ENCODE peak calls at places on chromosomes 16 and 17, in five cellular contexts. One of them, this sample, is unnamed.

GRCh38 chr17:74522381-74523090 is 8.7 kb downstream of the CD300LB start:
- DNase-seq in sigmoid colon: no peak
- DNase-seq in hypothalamus: no peak
- DNase-seq in T-helper 2 cell: no peak
- DNase-seq in H54: no peak
- DNase-seq in this sample: no peak

GRCh38 chr16:85387171-85387507 is 226.0 kb upstream of the GSE1 start:
- DNase-seq in sigmoid colon: peak
- DNase-seq in hypothalamus: no peak
- DNase-seq in T-helper 2 cell: no peak
- DNase-seq in H54: no peak
- DNase-seq in this sample: peak

GRCh38 chr17:27322026-27322425 is 28.1 kb downstream of the WSB1 start:
- DNase-seq in sigmoid colon: peak
- DNase-seq in hypothalamus: no peak
- DNase-seq in T-helper 2 cell: no peak
- DNase-seq in H54: no peak
- DNase-seq in this sample: no peak

GRCh38 chr17:19338031-19338990 is 24.2 kb downstream of the B9D1 start:
- DNase-seq in sigmoid colon: peak
- DNase-seq in hypothalamus: no peak
- DNase-seq in T-helper 2 cell: peak
- DNase-seq in H54: no peak
- DNase-seq in this sample: no peak

GRCh38 chr16:89357055-89357454 is 133.3 kb downstream of the ANKRD11 start:
- DNase-seq in sigmoid colon: no peak
- DNase-seq in hypothalamus: no peak
- DNase-seq in T-helper 2 cell: no peak
- DNase-seq in H54: no peak
- DNase-seq in this sample: no peak

GRCh38 chr17:44501866-44502265 is 1.3 kb downstream of the GPATCH8 start:
- DNase-seq in sigmoid colon: no peak
- DNase-seq in hypothalamus: no peak
- DNase-seq in T-helper 2 cell: no peak
- DNase-seq in H54: no peak
- DNase-seq in this sample: no peak

GRCh38 chr17:27376637-27377547 is 79.4 kb upstream of the KSR1 start:
- DNase-seq in sigmoid colon: peak
- DNase-seq in hypothalamus: no peak
- DNase-seq in T-helper 2 cell: no peak
- DNase-seq in H54: no peak
- DNase-seq in this sample: no peak

GRCh38 chr16:31301708-31302400 is 42.1 kb downstream of the ITGAM start:
- DNase-seq in sigmoid colon: no peak
- DNase-seq in hypothalamus: no peak
- DNase-seq in T-helper 2 cell: no peak
- DNase-seq in H54: peak
- DNase-seq in this sample: no peak

GRCh38 chr17:4796550-4796915 is 569 bp downstream of the PSMB6 start:
- DNase-seq in sigmoid colon: no peak
- DNase-seq in hypothalamus: no peak
- DNase-seq in T-helper 2 cell: no peak
- DNase-seq in H54: peak
- DNase-seq in this sample: no peak

GRCh38 chr16:27098366-27099050 is 31.8 kb downstream of the C16orf82 start:
- DNase-seq in sigmoid colon: no peak
- DNase-seq in hypothalamus: no peak
- DNase-seq in T-helper 2 cell: no peak
- DNase-seq in H54: no peak
- DNase-seq in this sample: no peak

GRCh38 chr16:87414251-87414680 is 22.1 kb downstream of the MAP1LC3B start:
- DNase-seq in sigmoid colon: peak
- DNase-seq in hypothalamus: no peak
- DNase-seq in T-helper 2 cell: no peak
- DNase-seq in H54: no peak
- DNase-seq in this sample: peak

GRCh38 chr16:72884573-72884972 is 163.4 kb downstream of the ZFHX3 start:
- DNase-seq in sigmoid colon: no peak
- DNase-seq in hypothalamus: no peak
- DNase-seq in T-helper 2 cell: no peak
- DNase-seq in H54: no peak
- DNase-seq in this sample: no peak

GRCh38 chr17:76501018-76501826 is at the start of gene RHBDF2:
- DNase-seq in sigmoid colon: peak
- DNase-seq in hypothalamus: peak
- DNase-seq in T-helper 2 cell: peak
- DNase-seq in H54: peak
- DNase-seq in this sample: no peak

GRCh38 chr17:81921996-81922565 is 4.1 kb upstream of the SIRT7 start:
- DNase-seq in sigmoid colon: no peak
- DNase-seq in hypothalamus: no peak
- DNase-seq in T-helper 2 cell: no peak
- DNase-seq in H54: no peak
- DNase-seq in this sample: no peak

GRCh38 chr16:81060576-81061306 is 16.3 kb downstream of the C16orf46 start:
- DNase-seq in sigmoid colon: no peak
- DNase-seq in hypothalamus: no peak
- DNase-seq in T-helper 2 cell: no peak
- DNase-seq in H54: no peak
- DNase-seq in this sample: no peak

GRCh38 chr17:8253801-8254200 is 4.7 kb downstream of the PFAS start:
- DNase-seq in sigmoid colon: no peak
- DNase-seq in hypothalamus: no peak
- DNase-seq in T-helper 2 cell: no peak
- DNase-seq in H54: no peak
- DNase-seq in this sample: no peak

GRCh38 chr17:80738987-80739730 is 194.5 kb downstream of the RPTOR start:
- DNase-seq in sigmoid colon: no peak
- DNase-seq in hypothalamus: no peak
- DNase-seq in T-helper 2 cell: no peak
- DNase-seq in H54: no peak
- DNase-seq in this sample: no peak

GRCh38 chr16:19067349-19068236 is at the start of gene COQ7:
- DNase-seq in sigmoid colon: peak
- DNase-seq in hypothalamus: peak
- DNase-seq in T-helper 2 cell: peak
- DNase-seq in H54: peak
- DNase-seq in this sample: peak

GRCh38 chr17:11330871-11331270 is 89.9 kb downstream of the SHISA6 start:
- DNase-seq in sigmoid colon: no peak
- DNase-seq in hypothalamus: no peak
- DNase-seq in T-helper 2 cell: no peak
- DNase-seq in H54: no peak
- DNase-seq in this sample: no peak

GRCh38 chr16:60091076-60091475 is 1357.0 kb upstream of the GOT2 start:
- DNase-seq in sigmoid colon: no peak
- DNase-seq in hypothalamus: no peak
- DNase-seq in T-helper 2 cell: no peak
- DNase-seq in H54: no peak
- DNase-seq in this sample: no peak

GRCh38 chr16:74874912-74875311 is 100.3 kb upstream of the FA2H start:
- DNase-seq in sigmoid colon: no peak
- DNase-seq in hypothalamus: no peak
- DNase-seq in T-helper 2 cell: no peak
- DNase-seq in H54: no peak
- DNase-seq in this sample: no peak

GRCh38 chr17:48727415-48728175 is 955 bp downstream of the HOXB13 start:
- DNase-seq in sigmoid colon: peak
- DNase-seq in hypothalamus: no peak
- DNase-seq in T-helper 2 cell: no peak
- DNase-seq in H54: no peak
- DNase-seq in this sample: no peak

GRCh38 chr17:65346166-65346565 is 209.0 kb downstream of the RGS9 start:
- DNase-seq in sigmoid colon: no peak
- DNase-seq in hypothalamus: no peak
- DNase-seq in T-helper 2 cell: no peak
- DNase-seq in H54: no peak
- DNase-seq in this sample: no peak

GRCh38 chr16:30637952-30638351 is 12.8 kb upstream of the PRR14 start:
- DNase-seq in sigmoid colon: no peak
- DNase-seq in hypothalamus: no peak
- DNase-seq in T-helper 2 cell: no peak
- DNase-seq in H54: no peak
- DNase-seq in this sample: no peak

GRCh38 chr16:3671424-3671823 is 16.9 kb downstream of the DNASE1 start:
- DNase-seq in sigmoid colon: no peak
- DNase-seq in hypothalamus: no peak
- DNase-seq in T-helper 2 cell: no peak
- DNase-seq in H54: no peak
- DNase-seq in this sample: no peak

GRCh38 chr17:59652119-59652518 is 32.4 kb downstream of the CLTC start:
- DNase-seq in sigmoid colon: no peak
- DNase-seq in hypothalamus: no peak
- DNase-seq in T-helper 2 cell: no peak
- DNase-seq in H54: no peak
- DNase-seq in this sample: no peak

GRCh38 chr16:4517812-4518211 is 20.8 kb downstream of the CDIP1 start:
- DNase-seq in sigmoid colon: no peak
- DNase-seq in hypothalamus: no peak
- DNase-seq in T-helper 2 cell: no peak
- DNase-seq in H54: peak
- DNase-seq in this sample: no peak

This sample was measured in chondrocyte.